ENCODE peak calls at places on chromosomes 13 and 19, in ten cellular contexts. W, K, A, V, U, C, M, N, P and G are unnamed samples.

GRCh38 chr13:98664047-98664446 is 87.1 kb upstream of the STK24 start:
- DNase-seq in U (no peak), N (no peak), C (no peak), M (peak), P (no peak), W (peak), A (peak), K (peak), V (no peak), G (no peak)

GRCh38 chr13:23381877-23382276 is 51.6 kb downstream of the SACS start:
- DNase-seq in M (no peak), U (no peak), A (no peak), C (no peak), K (no peak), P (no peak), W (no peak), N (no peak), V (no peak), G (no peak)

GRCh38 chr13:40794414-40795368 is 5.3 kb downstream of the SLC25A15 start:
- DNase-seq in C (no peak), M (no peak), P (no peak), V (no peak), U (no peak), N (no peak), K (no peak), A (no peak), W (no peak), G (no peak)

GRCh38 chr19:49086296-49086695 is 1.0 kb downstream of the SNRNP70 start:
- DNase-seq in P (no peak), W (no peak), V (no peak), U (no peak), K (no peak), A (no peak), C (no peak), N (no peak), M (no peak), G (no peak)

GRCh38 chr13:24682353-24682752 is 2.1 kb downstream of the ATP12A start:
- DNase-seq in V (no peak), U (peak), M (no peak), P (no peak), K (no peak), W (no peak), C (no peak), A (peak), N (no peak), G (no peak)

GRCh38 chr13:36192166-36192565 is 22.2 kb downstream of the SOHLH2 start:
- DNase-seq in U (no peak), A (peak), K (peak), N (no peak), C (no peak), P (no peak), W (no peak), M (no peak), V (no peak), G (peak)

GRCh38 chr13:33911521-33911920 is 93.6 kb downstream of the RFC3 start:
- DNase-seq in M (no peak), A (no peak), W (no peak), N (no peak), V (no peak), P (no peak), U (no peak), K (no peak), C (no peak), G (no peak)

GRCh38 chr19:4472174-4472974 is at the start of gene HDGFL2:
- DNase-seq in U (peak), A (no peak), N (no peak), W (no peak), K (no peak), C (no peak), V (no peak), M (no peak), P (no peak), G (no peak)

GRCh38 chr19:21751379-21751778 is 16.0 kb downstream of the ZNF100 start:
- DNase-seq in C (no peak), K (peak), A (no peak), V (no peak), N (no peak), U (no peak), M (no peak), W (no peak), P (no peak), G (no peak)

GRCh38 chr13:108963846-108964600 is 334.6 kb downstream of the MYO16 start:
- DNase-seq in M (peak), A (no peak), U (no peak), W (no peak), P (no peak), V (no peak), C (no peak), N (no peak), K (peak), G (no peak)

GRCh38 chr19:31905980-31906948 is 439.1 kb upstream of the ZNF507 start:
- DNase-seq in M (no peak), K (no peak), N (no peak), C (no peak), U (no peak), A (peak), W (no peak), P (no peak), V (no peak), G (peak)

GRCh38 chr19:566403-566802 is 6.0 kb upstream of the BSG start:
- DNase-seq in A (peak), V (no peak), N (no peak), U (no peak), C (no peak), P (no peak), M (no peak), W (no peak), K (no peak), G (no peak)

GRCh38 chr13:85040176-85040660 is 759.0 kb downstream of the SLITRK6 start:
- DNase-seq in M (no peak), V (no peak), W (no peak), C (no peak), K (no peak), A (peak), N (no peak), P (no peak), U (no peak), G (no peak)

GRCh38 chr13:100063906-100064305 is 25.0 kb upstream of the PCCA start:
- DNase-seq in M (no peak), K (no peak), A (no peak), N (no peak), P (no peak), C (peak), W (no peak), U (peak), V (no peak), G (no peak)

GRCh38 chr13:112737329-112737728 is 47.5 kb downstream of the ATP11A start:
- DNase-seq in M (no peak), P (no peak), V (no peak), C (no peak), A (no peak), K (no peak), W (no peak), U (no peak), N (no peak), G (no peak)

GRCh38 chr13:21639604-21640003 is 31.3 kb upstream of the FGF9 start:
- DNase-seq in C (peak), A (no peak), K (no peak), V (no peak), W (no peak), P (no peak), U (peak), N (no peak), M (no peak), G (no peak)

GRCh38 chr19:42074513-42075363 is 1.2 kb upstream of the ZNF574 start:
- DNase-seq in A (no peak), U (no peak), K (no peak), M (no peak), N (no peak), V (no peak), P (no peak), C (no peak), W (no peak), G (no peak)

GRCh38 chr13:100597253-100597652 is 8.7 kb upstream of the GGACT start:
- DNase-seq in V (no peak), P (no peak), A (no peak), M (no peak), C (no peak), N (no peak), U (no peak), K (peak), W (no peak), G (no peak)

GRCh38 chr13:83691966-83692365 is 190.3 kb downstream of the SLITRK1 start:
- DNase-seq in K (peak), M (no peak), W (no peak), N (no peak), C (no peak), P (no peak), V (no peak), U (no peak), A (no peak), G (no peak)

GRCh38 chr19:41321600-41322270 is 11.8 kb downstream of the CCDC97 start:
- DNase-seq in P (no peak), N (peak), C (peak), V (peak), A (peak), K (peak), W (no peak), U (peak), M (peak), G (no peak)

GRCh38 chr19:6065685-6066365 is 44.5 kb downstream of the RFX2 start:
- DNase-seq in M (peak), W (no peak), N (no peak), P (no peak), V (peak), U (no peak), A (peak), C (no peak), K (peak), G (no peak)

GRCh38 chr13:113927661-113928581 is 46.0 kb downstream of the C13orf46 start:
- DNase-seq in N (no peak), V (peak), P (no peak), K (peak), M (no peak), W (no peak), U (no peak), A (no peak), C (no peak), G (no peak)

GRCh38 chr13:25171517-25172302 is at the start of gene AMER2:
- DNase-seq in V (peak), M (no peak), C (peak), W (no peak), A (peak), U (peak), P (no peak), N (no peak), K (peak), G (no peak)

GRCh38 chr13:99015606-99016520 is 38.0 kb upstream of the DOCK9 start:
- DNase-seq in C (no peak), M (no peak), K (no peak), W (no peak), A (no peak), V (no peak), N (no peak), P (no peak), U (no peak), G (no peak)

GRCh38 chr19:19461671-19462622 is 53.4 kb downstream of the TSSK6 start:
- DNase-seq in P (no peak), K (peak), U (peak), C (peak), V (peak), M (no peak), N (peak), A (peak), W (no peak), G (no peak)

GRCh38 chr19:40671404-40671803 is 19.0 kb downstream of the NUMBL start:
- DNase-seq in C (no peak), W (no peak), P (no peak), V (no peak), M (no peak), K (no peak), N (no peak), A (no peak), U (no peak), G (no peak)

GRCh38 chr13:44015808-44016207 is 136.1 kb downstream of the LACC1 start:
- DNase-seq in M (no peak), V (no peak), P (no peak), U (no peak), W (no peak), C (no peak), K (no peak), A (no peak), N (no peak), G (no peak)

GRCh38 chr13:27619093-27619705 is 1.1 kb downstream of the LNX2 start:
- DNase-seq in M (peak), V (no peak), N (no peak), K (peak), W (no peak), U (no peak), C (no peak), P (no peak), A (no peak), G (no peak)

GRCh38 chr13:85406269-85406975 is 392.8 kb downstream of the SLITRK6 start:
- DNase-seq in N (no peak), W (no peak), M (no peak), U (no peak), K (no peak), A (no peak), V (no peak), C (no peak), P (no peak), G (no peak)

GRCh38 chr19:33022472-33023116 is 42.1 kb downstream of the RHPN2 start:
- DNase-seq in A (peak), N (peak), W (no peak), K (no peak), M (no peak), U (peak), C (peak), P (no peak), V (peak), G (no peak)

GRCh38 chr13:99686157-99686572 is 184.9 kb downstream of the TM9SF2 start:
- DNase-seq in N (no peak), P (no peak), K (peak), V (peak), C (no peak), A (peak), U (peak), W (no peak), M (no peak), G (no peak)

GRCh38 chr19:42028304-42029216 is 34.5 kb upstream of the ATP1A3 start:
- DNase-seq in A (peak), N (peak), M (peak), W (peak), P (no peak), C (peak), U (peak), K (no peak), V (peak), G (no peak)

GRCh38 chr19:47257411-47258169 is 1.3 kb downstream of the CCDC9 start:
- DNase-seq in P (no peak), C (no peak), U (no peak), V (no peak), A (peak), W (no peak), M (no peak), K (no peak), N (no peak), G (no peak)

GRCh38 chr19:12550951-12551832 is at the start of gene ZNF564:
- DNase-seq in M (peak), K (peak), P (peak), A (peak), V (peak), C (peak), W (peak), U (peak), N (peak), G (peak)

GRCh38 chr19:47381653-47382279 is 32.7 kb downstream of the DHX34 start:
- DNase-seq in A (no peak), W (no peak), K (no peak), C (no peak), M (no peak), V (no peak), N (no peak), U (no peak), P (no peak), G (no peak)

GRCh38 chr13:46559272-46559805 is 6.4 kb downstream of the LRCH1 start:
- DNase-seq in V (no peak), M (no peak), W (no peak), A (no peak), P (no peak), U (no peak), C (no peak), N (no peak), K (peak), G (no peak)

GRCh38 chr13:33140161-33140560 is 123.9 kb downstream of the KL start:
- DNase-seq in P (no peak), K (no peak), V (no peak), C (no peak), A (no peak), U (no peak), N (no peak), M (no peak), W (no peak), G (no peak)

GRCh38 chr19:2800506-2800905 is 15.2 kb downstream of the THOP1 start:
- DNase-seq in K (no peak), W (no peak), C (no peak), V (no peak), N (no peak), P (no peak), A (no peak), U (no peak), M (no peak), G (no peak)
- H3K27ac ChIP-seq in K (no peak), W (no peak), C (no peak), V (no peak), N (no peak), P (no peak), A (no peak), U (no peak), M (no peak), G (no peak)

GRCh38 chr13:78601124-78601885 is 2.0 kb downstream of the POU4F1 start:
- DNase-seq in W (no peak), U (peak), M (no peak), C (peak), K (peak), P (no peak), N (no peak), A (no peak), V (peak), G (no peak)
- H3K4me3 ChIP-seq in W (no peak), U (peak), M (no peak), C (peak), K (no peak), P (no peak), N (peak), A (peak), V (no peak), G (no peak)

GRCh38 chr19:7874080-7874856 is at the start of gene PRR36:
- DNase-seq in W (no peak), P (no peak), K (no peak), A (peak), N (no peak), C (peak), V (peak), M (peak), U (peak), G (no peak)
- H3K9ac ChIP-seq in W (peak), P (no peak), K (no peak), A (no peak), N (peak), C (peak), V (peak), M (peak), U (peak), G (no peak)

GRCh38 chr19:35212241-35212640 is 16.3 kb downstream of the FAM187B start:
- DNase-seq in N (no peak), V (peak), C (no peak), K (no peak), P (no peak), W (no peak), U (no peak), M (no peak), A (no peak), G (no peak)
- H3K27ac ChIP-seq in N (no peak), V (no peak), C (no peak), K (no peak), P (no peak), W (no peak), U (no peak), M (no peak), A (no peak), G (peak)

GRCh38 chr19:50361290-50362029 is 4.0 kb downstream of the NAPSA start:
- DNase-seq in P (no peak), A (peak), K (no peak), W (peak), N (no peak), C (no peak), M (no peak), U (no peak), V (peak), G (peak)
- H3K4me3 ChIP-seq in P (no peak), A (no peak), K (no peak), W (no peak), N (no peak), C (no peak), M (no peak), U (no peak), V (no peak), G (no peak)

GRCh38 chr19:34232566-34233481 is 21.5 kb upstream of the GARRE1 start:
- DNase-seq in W (peak), A (no peak), U (no peak), P (no peak), V (no peak), M (peak), C (no peak), N (no peak), K (peak), G (no peak)
- H3K9ac ChIP-seq in W (peak), A (no peak), U (no peak), P (no peak), V (no peak), M (no peak), C (no peak), N (no peak), K (no peak), G (no peak)

DNA sequence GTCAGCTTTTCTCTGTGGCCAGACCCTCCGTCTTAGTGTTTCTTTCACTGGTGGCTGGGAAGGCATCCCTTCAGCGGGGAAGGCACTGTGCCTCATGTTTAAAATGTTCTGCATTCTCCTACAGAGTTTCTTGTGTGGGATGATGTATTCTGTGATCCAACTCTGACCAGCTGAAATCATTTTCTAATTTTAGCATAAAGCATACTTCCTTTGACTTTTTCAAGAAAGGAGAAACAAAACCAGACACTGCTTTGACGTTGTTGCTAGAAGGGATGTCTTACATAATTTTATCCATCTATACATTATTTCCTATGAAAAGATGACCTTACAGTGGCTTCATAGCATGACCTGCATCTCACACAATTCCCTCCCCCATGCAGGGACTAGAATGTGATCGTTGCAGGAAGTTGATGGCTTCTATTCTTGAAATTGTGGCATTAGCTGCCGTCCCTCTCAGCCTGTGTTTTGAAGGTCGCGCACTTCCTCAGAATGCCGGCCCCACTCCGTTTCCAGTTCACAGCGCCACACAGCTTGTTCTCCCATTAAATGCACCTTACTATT is 38.6 kb upstream of the TEX29 start:
- DNase-seq in M (no peak), U (no peak), W (no peak), V (no peak), A (no peak), C (no peak), K (peak), N (no peak), P (no peak), G (no peak)
- H3K27ac ChIP-seq in M (no peak), U (no peak), W (no peak), V (no peak), A (no peak), C (no peak), K (peak), N (no peak), P (no peak), G (no peak)